ENCODE peak calls at places on chromosomes 2 and 18, in five cellular contexts. N is lung, R is psoas muscle, F is mammary epithelial cell, A is A549. K is an unnamed sample.

GRCh38 chr2:169136885-169137534 is 67.6 kb downstream of the DHRS9 start:
- DNase-seq in R (no peak), F (peak; percentile 23), A (no peak), N (no peak), K (no peak)

GRCh38 chr2:136025057-136025973 is 39.9 kb upstream of the DARS1 start:
- DNase-seq in R (peak; percentile 56), A (no peak), N (peak; percentile 54), F (no peak), K (peak; percentile 38)

GRCh38 chr2:19944205-19944845 is 42.5 kb upstream of the TTC32 start:
- DNase-seq in A (no peak), R (no peak), N (no peak), F (no peak), K (no peak)

GRCh38 chr2:201256001-201256544 is 4.3 kb upstream of the CASP8 start:
- DNase-seq in N (no peak), A (no peak), R (no peak), F (no peak), K (no peak)

GRCh38 chr2:176443941-176444340 is 174.7 kb downstream of the MTX2 start:
- DNase-seq in N (no peak), R (no peak), F (no peak), A (no peak), K (no peak)

GRCh38 chr2:239312741-239313246 is 88.0 kb downstream of the HDAC4 start:
- DNase-seq in R (peak; percentile 62), A (no peak), N (no peak), F (no peak), K (no peak)

GRCh38 chr18:36547544-36547943 is 250.0 kb downstream of the FHOD3 start:
- DNase-seq in F (no peak), N (no peak), A (no peak), R (no peak), K (no peak)

GRCh38 chr2:133836691-133837090 is 268.4 kb upstream of the NCKAP5 start:
- DNase-seq in R (no peak), A (no peak), N (no peak), F (no peak), K (no peak)

GRCh38 chr18:56085561-56085960 is 497.6 kb upstream of the TCF4 start:
- DNase-seq in R (no peak), N (no peak), A (no peak), F (peak; percentile 80), K (peak; percentile 42)

GRCh38 chr18:76447268-76447890 is 47.7 kb downstream of the ZNF516 start:
- DNase-seq in R (no peak), N (no peak), F (no peak), A (no peak), K (no peak)

GRCh38 chr18:63264871-63265270 is 54.7 kb downstream of the BCL2 start:
- DNase-seq in R (no peak), F (no peak), A (no peak), N (peak; percentile 69), K (peak; percentile 11)

GRCh38 chr2:185828326-185828725 is 89.7 kb downstream of the FSIP2 start:
- DNase-seq in F (no peak), A (no peak), R (no peak), N (no peak), K (no peak)

GRCh38 chr2:14634223-14634884 is 1.8 kb downstream of the LRATD1 start:
- DNase-seq in N (peak; percentile 83), A (peak; percentile 79), F (peak; percentile 86), R (peak; percentile 76), K (peak; percentile 34)

GRCh38 chr2:47485751-47486300 is 82.9 kb downstream of the MSH2 start:
- DNase-seq in A (no peak), R (no peak), N (no peak), F (no peak), K (no peak)

GRCh38 chr18:77146249-77147080 is 13.9 kb upstream of the MBP start:
- DNase-seq in N (no peak), F (peak; percentile 38), R (no peak), A (no peak), K (no peak)

GRCh38 chr2:75788925-75789324 is 78.2 kb upstream of the GCFC2 start:
- DNase-seq in F (no peak), R (no peak), A (no peak), N (no peak), K (no peak)

GRCh38 chr2:137521653-137522052 is 442.6 kb upstream of the HNMT start:
- DNase-seq in A (no peak), R (no peak), F (no peak), N (no peak), K (no peak)

GRCh38 chr18:75112486-75113096 is 96.3 kb downstream of the PTGR3 start:
- DNase-seq in N (no peak), R (no peak), A (no peak), F (no peak), K (no peak)

GRCh38 chr2:48829036-48829435 is 73.5 kb upstream of the LHCGR start:
- DNase-seq in R (no peak), A (peak; percentile 10), F (peak; percentile 23), N (no peak), K (no peak)

GRCh38 chr2:159753797-159754196 is 41.5 kb downstream of the MARCHF7 start:
- DNase-seq in F (no peak), N (no peak), A (no peak), R (no peak), K (no peak)

GRCh38 chr2:161028581-161028980 is 131.6 kb upstream of the TANK start:
- DNase-seq in A (no peak), R (no peak), F (peak; percentile 30), N (no peak), K (no peak)

GRCh38 chr2:239948100-239948881 is 76.9 kb downstream of the NDUFA10 start:
- DNase-seq in N (no peak), F (no peak), R (no peak), A (no peak), K (no peak)

GRCh38 chr18:26133652-26134051 is at the start of gene PSMA8:
- DNase-seq in A (no peak), R (peak; percentile 38), N (no peak), F (peak; percentile 5), K (no peak)

GRCh38 chr2:15941970-15942710 is 1.8 kb downstream of the MYCN start:
- DNase-seq in N (no peak), A (no peak), R (no peak), F (peak; percentile 15), K (no peak)

GRCh38 chr18:49757513-49758262 is 55.6 kb downstream of the ACAA2 start:
- DNase-seq in A (peak; percentile 6), N (no peak), R (no peak), F (no peak), K (no peak)

GRCh38 chr2:38214209-38214717 is 138.3 kb upstream of the CYP1B1 start:
- DNase-seq in F (no peak), R (no peak), A (no peak), N (no peak), K (no peak)

GRCh38 chr2:182050333-182050855 is 64.7 kb downstream of the PPP1R1C start:
- DNase-seq in A (no peak), F (no peak), R (no peak), N (no peak), K (no peak)

GRCh38 chr18:46772396-46772795 is 15.5 kb upstream of the ST8SIA5 start:
- DNase-seq in R (no peak), F (no peak), A (no peak), N (no peak), K (no peak)

GRCh38 chr18:79726721-79727120 is 47.1 kb downstream of the CTDP1 start:
- DNase-seq in R (no peak), N (no peak), A (no peak), F (no peak), K (no peak)

GRCh38 chr2:99821572-99822369 is 320.6 kb downstream of the AFF3 start:
- DNase-seq in A (no peak), N (no peak), F (peak; percentile 19), R (no peak), K (no peak)

GRCh38 chr2:157304811-157305712 is 20.6 kb downstream of the ERMN start:
- DNase-seq in R (no peak), A (no peak), N (no peak), F (no peak), K (no peak)

GRCh38 chr2:234669611-234670010 is 172.7 kb upstream of the ARL4C start:
- DNase-seq in N (no peak), A (no peak), F (no peak), R (no peak), K (no peak)

DNA sequence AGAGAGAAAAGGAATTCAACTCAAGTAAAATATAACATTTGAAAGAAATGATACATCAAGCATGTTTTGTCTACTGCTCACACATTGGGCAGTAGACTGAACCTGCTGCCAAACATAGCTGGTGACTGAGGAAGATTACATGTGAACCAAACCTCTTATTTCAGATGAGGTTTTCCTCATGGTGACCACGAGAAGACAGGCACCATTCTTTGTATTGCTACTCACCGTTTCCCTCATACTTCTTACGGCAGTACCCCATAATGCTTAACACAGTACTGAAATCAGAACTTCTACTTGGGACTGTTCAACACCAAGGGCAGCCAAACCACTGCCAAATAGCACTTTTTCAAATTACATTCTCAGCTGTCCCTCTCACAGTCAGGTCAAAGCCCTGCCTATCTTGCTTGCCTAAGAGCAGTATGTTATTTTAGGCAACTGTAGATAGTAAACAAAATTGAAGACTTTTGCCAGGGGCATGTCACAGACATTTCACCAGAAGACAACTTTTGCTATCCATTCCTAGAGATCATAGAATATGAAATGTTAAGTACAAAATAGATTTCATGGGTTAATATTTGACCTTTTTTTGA is 167.1 kb upstream of the DOK6 start:
- DNase-seq in A (no peak), R (no peak), F (no peak), N (no peak), K (no peak)
- H3K4me1 ChIP-seq in A (no peaks in the 10 kb centered on the region), R (no peaks in the 10 kb centered on the region), F (no peaks in the 10 kb centered on the region), N (no peaks in the 10 kb centered on the region), K (no peaks in the 10 kb centered on the region)

GRCh38 chr2:203649176-203649814 is 57.1 kb upstream of the CD28 start:
- DNase-seq in F (peak; percentile 4), N (no peak), A (no peak), R (no peak), K (no peak)
- TF ChIP-seq CTCF in F (no peak), N (no peak), A (no peak), R (no peak), K (no peak)

GRCh38 chr2:70522627-70523026 is 31.0 kb downstream of the TGFA start:
- DNase-seq in F (no peak), N (no peak), R (no peak), A (no peak), K (no peak)

GRCh38 chr2:70525032-70525431 is 28.6 kb downstream of the TGFA start:
- DNase-seq in R (no peak), F (peak; percentile 88), N (no peak), A (peak; percentile 73), K (no peak)

GRCh38 chr2:70523996-70524965 is 29.3 kb downstream of the TGFA start:
- DNase-seq in A (peak; percentile 76), N (peak; percentile 78), F (peak; percentile 99), R (peak; percentile 41), K (no peak)

GRCh38 chr2:70526126-70526525 is 27.5 kb downstream of the TGFA start:
- DNase-seq in N (no peak), A (no peak), R (no peak), F (no peak), K (no peak)

GRCh38 chr2:70523672-70523995 is 30.0 kb downstream of the TGFA start:
- DNase-seq in F (no peak), R (no peak), N (no peak), A (no peak), K (no peak)
- H3K4me1 ChIP-seq in F (peaks cover 69% of the 10 kb centered on the region), R (no peaks in the 10 kb centered on the region), N (peaks cover 16% of the 10 kb centered on the region), A (peaks cover 53% of the 10 kb centered on the region), K (no peaks in the 10 kb centered on the region)

GRCh38 chr2:84424152-84424551 is 34.9 kb downstream of the SUCLG1 start:
- DNase-seq in N (no peak), R (no peak), A (peak; percentile 19), F (no peak), K (no peak)
- TF ChIP-seq CTCF in N (no peak), R (peak; percentile 30), A (peak; percentile 63), F (peak; percentile 50), K (no peak)

GRCh38 chr2:45614871-45615270 is 3.8 kb upstream of the SRBD1 start:
- DNase-seq in N (no peak), R (no peak), F (no peak), A (no peak), K (no peak)
- H3K4me1 ChIP-seq in N (peaks cover 2% of the 10 kb centered on the region), R (peaks cover 10% of the 10 kb centered on the region), F (peaks cover 16% of the 10 kb centered on the region), A (peaks cover 47% of the 10 kb centered on the region), K (peaks cover 16% of the 10 kb centered on the region)

K was measured in gastrocnemius medialis.